ENCODE peak calls at places on chromosomes 6 and 20, in five cellular contexts. J, C, M, Q and P are unnamed samples.
A peak's percentile ranks its signal among the peaks of the same experiment; 100 is the strongest.

GRCh38 chr20:36461600-36462439 is 79.5 kb upstream of the MYL9 start:
- DNase-seq in J (no peak), C (peak; percentile 70), M (peak; percentile 44), Q (peak; percentile 55), P (peak; percentile 60)

GRCh38 chr6:162576009-162576408 is 151.6 kb downstream of the PRKN start:
- DNase-seq in J (peak; percentile 30), C (no peak), M (no peak), Q (no peak), P (no peak)

GRCh38 chr6:16270178-16270794 is 31.9 kb downstream of the GMPR start:
- DNase-seq in J (no peak), C (no peak), M (no peak), Q (no peak), P (no peak)

GRCh38 chr6:8829296-8829695 is 394.0 kb upstream of the SLC35B3 start:
- DNase-seq in J (no peak), C (no peak), M (no peak), Q (no peak), P (no peak)

GRCh38 chr6:85792278-85792677 is 149.6 kb upstream of the SYNCRIP start:
- DNase-seq in J (peak; percentile 65), C (peak; percentile 71), M (no peak), Q (no peak), P (no peak)

GRCh38 chr6:14450133-14451040 is 332.8 kb downstream of the CD83 start:
- DNase-seq in J (no peak), C (no peak), M (no peak), Q (peak; percentile 37), P (no peak)

GRCh38 chr20:60026010-60026409 is 67.8 kb downstream of the CDH26 start:
- DNase-seq in J (no peak), C (no peak), M (no peak), Q (no peak), P (no peak)

GRCh38 chr6:156919370-156919769 is 142.2 kb downstream of the ARID1B start:
- DNase-seq in J (no peak), C (no peak), M (no peak), Q (no peak), P (no peak)

GRCh38 chr20:41119593-41120561 is 17.5 kb upstream of the PLCG1 start:
- DNase-seq in J (no peak), C (no peak), M (no peak), Q (no peak), P (no peak)

GRCh38 chr6:70563540-70563939 is 3.2 kb upstream of the SDHAF4 start:
- DNase-seq in J (no peak), C (no peak), M (no peak), Q (no peak), P (no peak)

GRCh38 chr20:38043512-38044300 is 10.2 kb downstream of the RPRD1B start:
- DNase-seq in J (peak; percentile 96), C (peak; percentile 93), M (no peak), Q (no peak), P (no peak)

GRCh38 chr6:106098383-106099234 is 12.5 kb downstream of the PRDM1 start:
- DNase-seq in J (no peak), C (peak; percentile 88), M (peak; percentile 61), Q (no peak), P (peak; percentile 86)

GRCh38 chr6:30042914-30043313 is 18.2 kb upstream of the POLR1H start:
- DNase-seq in J (no peak), C (no peak), M (no peak), Q (no peak), P (no peak)

GRCh38 chr6:121838842-121839241 is 403.4 kb downstream of the GJA1 start:
- DNase-seq in J (peak; percentile 74), C (no peak), M (peak; percentile 12), Q (no peak), P (no peak)